ENCODE peak calls at places on chromosomes 12 and 14, in ten cellular contexts. F is astrocyte, M is foreskin fibroblast, V is NB4, T is HCT116, J is choroid plexus epithelial cell, O is ascending aorta, I is epithelial cell of esophagus, W is GM13977, R is IMR-90. Z is an unnamed sample.

GRCh38 chr14:64717870-64718269 is 13.6 kb downstream of the PLEKHG3 start:
- DNase-seq in F (no peak), M (no peak), V (no peak), T (no peak), J (no peak), O (peak; percentile 68), I (peak; percentile 72), W (no peak), R (peak; percentile 20), Z (no peak)

GRCh38 chr14:76784881-76785280 is 23.6 kb downstream of the VASH1 start:
- DNase-seq in F (peak; percentile 56), M (peak; percentile 55), V (peak; percentile 80), T (peak; percentile 60), J (peak; percentile 89), O (peak; percentile 92), I (peak; percentile 68), W (peak; percentile 80), R (peak; percentile 75), Z (no peak)

GRCh38 chr12:53995311-53996187 is 4.4 kb upstream of the HOXC9 start:
- DNase-seq in F (no peak), M (peak; percentile 72), V (peak; percentile 90), T (no peak), J (no peak), O (no peak), I (no peak), W (no peak), R (no peak), Z (no peak)

GRCh38 chr12:26668847-26669246 is 164.1 kb downstream of the ITPR2 start:
- DNase-seq in F (no peak), M (peak; percentile 38), V (no peak), T (no peak), J (peak; percentile 75), O (no peak), I (peak; percentile 33), W (no peak), R (no peak), Z (no peak)

GRCh38 chr14:21026251-21026987 is 1.6 kb upstream of the NDRG2 start:
- DNase-seq in F (no peak), M (no peak), V (no peak), T (no peak), J (no peak), O (no peak), I (no peak), W (no peak), R (no peak), Z (no peak)

GRCh38 chr12:126742326-126742725 is 1524.6 kb upstream of the TMEM132C start:
- DNase-seq in F (no peak), M (no peak), V (no peak), T (no peak), J (no peak), O (no peak), I (no peak), W (no peak), R (no peak), Z (no peak)

GRCh38 chr14:49977126-49977841 is 84.4 kb downstream of the ARF6 start:
- DNase-seq in F (no peak), M (no peak), V (peak; percentile 61), T (no peak), J (no peak), O (no peak), I (no peak), W (peak; percentile 58), R (no peak), Z (no peak)

GRCh38 chr14:61147898-61148549 is 133.1 kb downstream of the TMEM30B start:
- DNase-seq in F (peak; percentile 100), M (peak; percentile 92), V (no peak), T (peak; percentile 89), J (peak; percentile 99), O (peak; percentile 84), I (peak; percentile 75), W (no peak), R (peak; percentile 100), Z (no peak)

GRCh38 chr12:108786450-108786849 is 55.1 kb upstream of the CORO1C start:
- DNase-seq in F (no peak), M (no peak), V (no peak), T (no peak), J (no peak), O (no peak), I (peak; percentile 38), W (no peak), R (no peak), Z (no peak)

GRCh38 chr12:108750471-108751402 is 19.4 kb upstream of the CORO1C start:
- DNase-seq in F (peak; percentile 38), M (no peak), V (no peak), T (no peak), J (no peak), O (peak; percentile 27), I (no peak), W (no peak), R (no peak), Z (no peak)

GRCh38 chr12:64218597-64218996 is 3.5 kb downstream of the KICS2 start:
- DNase-seq in F (no peak), M (no peak), V (no peak), T (no peak), J (no peak), O (no peak), I (no peak), W (no peak), R (no peak), Z (no peak)

GRCh38 chr14:70816525-70816924 is 7.2 kb upstream of the MAP3K9 start:
- DNase-seq in F (no peak), M (no peak), V (no peak), T (no peak), J (no peak), O (peak; percentile 50), I (no peak), W (no peak), R (no peak), Z (no peak)

GRCh38 chr14:86038401-86038985 is 508.5 kb downstream of the FLRT2 start:
- DNase-seq in F (peak; percentile 20), M (peak; percentile 14), V (peak; percentile 59), T (no peak), J (peak; percentile 88), O (no peak), I (peak; percentile 73), W (peak; percentile 6), R (peak; percentile 62), Z (no peak)

GRCh38 chr12:89181271-89181920 is 170.9 kb downstream of the DUSP6 start:
- DNase-seq in F (peak; percentile 72), M (peak; percentile 53), V (peak; percentile 76), T (no peak), J (peak; percentile 91), O (no peak), I (peak; percentile 88), W (no peak), R (peak; percentile 78), Z (no peak)

GRCh38 chr12:131133015-131133905 is 179.6 kb downstream of the ADGRD1 start:
- DNase-seq in F (no peak), M (no peak), V (peak; percentile 82), T (no peak), J (peak; percentile 1), O (no peak), I (no peak), W (no peak), R (no peak), Z (no peak)

DNA sequence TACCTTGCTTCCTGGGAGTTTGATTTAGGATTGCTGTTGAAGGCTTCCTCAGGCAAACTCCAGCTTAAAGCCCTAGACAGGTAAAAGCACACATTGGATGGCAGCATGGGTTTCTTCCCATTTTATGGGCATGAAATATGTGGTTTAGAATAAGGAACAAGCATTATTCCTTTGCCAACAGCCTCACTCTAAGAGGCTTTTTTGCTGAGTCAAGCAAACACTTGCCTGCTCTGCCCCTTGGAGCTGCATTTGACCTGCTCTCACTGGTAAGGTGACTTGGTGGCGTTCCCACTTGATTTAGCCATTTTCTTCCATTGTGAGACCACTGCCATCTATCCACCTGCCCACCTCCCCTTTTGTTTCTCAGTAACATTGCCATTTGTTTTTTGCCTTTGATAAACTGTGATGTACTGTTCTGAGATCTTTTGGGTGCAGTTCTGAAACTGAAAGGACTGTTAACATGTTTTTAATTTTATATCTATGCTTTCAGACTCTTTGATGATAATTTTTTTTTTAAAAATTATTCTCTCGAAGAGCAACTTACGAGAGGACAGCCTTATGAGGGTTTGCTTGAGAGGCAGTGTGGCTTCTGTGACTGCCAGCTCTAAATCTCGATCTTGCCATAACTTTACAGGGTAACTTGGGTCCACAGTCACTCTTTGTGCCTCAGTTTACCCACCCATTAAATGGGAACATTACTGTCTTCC is 92.6 kb downstream of the GALNT8 start:
- DNase-seq in F (no peak), M (no peak), V (no peak), T (no peak), J (no peak), O (no peak), I (no peak), W (no peak), R (no peak), Z (no peak)
- TF ChIP-seq CTCF in F (no peak), M (no peak), V (no peak), T (no peak), J (no peak), O (no peak), I (no peak), W (no peak), R (no peak), Z (no peak)

GRCh38 chr12:45893240-45893639 is 97.1 kb downstream of the SCAF11 start:
- DNase-seq in F (no peak), M (no peak), V (peak; percentile 41), T (peak; percentile 10), J (peak; percentile 31), O (no peak), I (peak; percentile 19), W (no peak), R (peak; percentile 16), Z (no peak)
- TF ChIP-seq CTCF in F (no peak), M (peak; percentile 11), V (peak; percentile 22), T (no peak), J (peak; percentile 51), O (no peak), I (no peak), W (no peak), R (peak; percentile 22), Z (no peak)

DNA sequence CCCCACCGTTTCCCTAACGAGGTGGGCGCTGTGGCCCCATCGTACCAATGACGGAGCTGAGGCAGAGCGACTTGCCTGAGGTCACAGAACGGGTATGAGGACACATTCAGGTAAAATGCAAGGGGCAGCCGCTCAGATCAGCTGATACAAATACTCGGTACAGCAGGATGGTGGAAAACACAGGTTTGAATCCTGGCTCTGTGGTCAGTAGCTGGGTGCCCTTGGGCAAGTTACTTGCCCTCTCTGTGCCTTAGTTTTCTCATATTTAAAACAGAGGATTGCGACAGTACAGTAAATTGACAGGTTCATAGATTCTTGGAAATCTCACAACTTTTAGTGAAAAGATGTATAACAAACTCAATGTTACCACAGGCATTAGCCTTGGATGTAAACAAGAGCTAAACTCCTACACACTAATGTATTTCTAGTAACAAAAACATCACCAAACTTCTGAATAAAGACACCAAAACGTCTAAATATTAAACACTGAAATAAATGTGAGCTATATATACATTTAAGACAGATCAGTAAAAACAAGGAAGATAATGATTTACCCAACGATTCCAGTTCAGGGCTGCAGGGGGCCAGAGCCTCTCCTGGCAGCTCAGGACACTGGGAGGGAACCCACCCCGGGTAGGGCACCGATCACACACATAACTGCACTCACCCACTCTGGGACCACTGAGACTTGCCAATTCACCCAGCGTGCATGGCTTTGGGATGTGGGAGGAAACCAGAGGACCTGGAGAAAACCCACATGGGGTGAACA is 128.4 kb downstream of the RBM19 start:
- DNase-seq in F (no peak), M (no peak), V (no peak), T (no peak), J (no peak), O (no peak), I (no peak), W (no peak), R (no peak), Z (no peak)
- TF ChIP-seq CTCF in F (peak; percentile 9), M (peak; percentile 21), V (no peak), T (no peak), J (peak; percentile 50), O (no peak), I (peak; percentile 29), W (no peak), R (peak; percentile 20), Z (no peak)

GRCh38 chr14:78737606-78738005 is 567.4 kb downstream of the NRXN3 start:
- DNase-seq in F (no peak), M (no peak), V (no peak), T (no peak), J (no peak), O (no peak), I (no peak), W (no peak), R (no peak), Z (no peak)
- TF ChIP-seq CTCF in F (no peak), M (no peak), V (no peak), T (no peak), J (no peak), O (no peak), I (no peak), W (no peak), R (no peak), Z (no peak)

Z was measured in omental fat pad.